ENCODE peak calls at places on chromosomes 12 and 14, in six cellular contexts. F, H, M, G, Z and P are unnamed samples.

GRCh38 chr14:103243764-103244737 is 90.0 kb upstream of the EIF5 start:
- DNase-seq in G (peak), F (no peak), Z (no peak), M (no peak), H (no peak), P (no peak)

GRCh38 chr12:95118138-95118787 is 44.8 kb upstream of the NR2C1 start:
- DNase-seq in H (no peak), F (peak), Z (no peak), M (no peak), G (peak), P (no peak)

GRCh38 chr14:94031161-94031875 is 5.2 kb downstream of the OTUB2 start:
- DNase-seq in M (no peak), G (no peak), Z (no peak), H (no peak), F (no peak), P (no peak)

GRCh38 chr12:62841841-62842240 is 93.1 kb downstream of the PPM1H start:
- DNase-seq in M (peak), G (no peak), H (no peak), Z (no peak), F (peak), P (no peak)

GRCh38 chr12:93784339-93785086 is 107.3 kb downstream of the CRADD start:
- DNase-seq in F (peak), Z (no peak), M (no peak), G (peak), H (peak), P (no peak)

GRCh38 chr14:105483300-105484068 is 3.2 kb upstream of the CRIP1 start:
- DNase-seq in G (no peak), F (no peak), M (no peak), Z (no peak), H (no peak), P (peak)

GRCh38 chr12:64653123-64653522 is 42.8 kb downstream of the RASSF3 start:
- DNase-seq in M (no peak), G (no peak), F (no peak), H (no peak), Z (no peak), P (no peak)

GRCh38 chr12:129186952-129187351 is 333.7 kb downstream of the GLT1D1 start:
- DNase-seq in Z (no peak), G (no peak), F (no peak), H (no peak), M (no peak), P (no peak)

GRCh38 chr12:92431146-92431545 is 271.6 kb upstream of the PLEKHG7 start:
- DNase-seq in M (no peak), F (no peak), G (no peak), H (no peak), Z (peak), P (no peak)

GRCh38 chr14:100383727-100384158 is 60.6 kb downstream of the SLC25A47 start:
- DNase-seq in G (peak), M (peak), Z (peak), H (peak), F (no peak), P (peak)

GRCh38 chr14:68814376-68815287 is 21.8 kb upstream of the ZFP36L1 start:
- DNase-seq in M (no peak), G (peak), F (peak), H (no peak), Z (peak), P (no peak)

DNA sequence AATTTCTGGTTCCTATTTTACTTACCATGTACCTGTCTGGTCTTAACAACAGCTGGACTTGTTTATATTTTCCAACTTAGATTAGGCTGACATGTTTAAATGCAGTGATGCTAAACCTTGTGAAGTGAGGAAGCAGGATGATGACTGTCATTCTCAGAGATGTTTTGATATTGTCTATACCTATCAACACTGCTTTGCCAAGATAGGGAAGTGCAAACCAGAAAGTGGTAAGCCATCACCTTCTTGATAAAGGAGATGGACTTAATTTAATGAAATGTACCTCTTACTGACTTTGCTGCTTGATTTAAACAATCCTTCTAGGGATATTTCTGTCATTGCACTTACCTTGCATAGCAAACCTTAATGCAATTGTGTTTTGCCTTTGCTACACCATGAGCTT is 2.2 kb downstream of the BICD1 start:
- DNase-seq in G (no peak), F (no peak), M (no peak), Z (no peak), H (no peak), P (no peak)
- H3K4me3 ChIP-seq in G (peak), F (peak), M (no peak), Z (no peak), H (peak), P (no peak)

DNA sequence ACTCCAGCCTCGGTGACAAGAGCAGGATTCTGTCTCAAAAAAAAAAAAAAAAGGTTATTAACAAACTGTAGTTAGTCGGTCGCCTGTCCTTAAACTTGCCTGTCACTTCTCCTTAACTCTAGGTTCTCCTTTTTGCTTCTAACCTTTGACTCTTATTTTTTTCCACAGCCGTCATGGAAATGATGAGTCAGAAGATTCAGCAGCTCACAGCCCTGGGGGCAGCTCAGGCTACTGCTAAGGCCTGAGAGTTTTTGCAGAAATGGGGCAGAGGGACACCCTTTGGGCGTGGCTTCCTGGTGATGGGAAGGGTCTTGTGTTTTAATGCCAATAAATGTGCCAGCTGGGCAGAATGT is 418 bp upstream of the MYG1 start:
- DNase-seq in H (peak), G (peak), F (peak), M (no peak), Z (no peak), P (no peak)
- H3K4me3 ChIP-seq in H (peak), G (peak), F (peak), M (peak), Z (peak), P (peak)

GRCh38 chr12:6944381-6945186 is 762 bp downstream of the C12orf57 start:
- DNase-seq in Z (peak), H (peak), G (peak), F (peak), M (peak), P (peak)

GRCh38 chr12:6945613-6946012 is 1.8 kb downstream of the C12orf57 start:
- DNase-seq in M (no peak), G (no peak), F (no peak), Z (peak), H (no peak), P (no peak)

GRCh38 chr12:6946920-6947374 is 3.1 kb downstream of the C12orf57 start:
- DNase-seq in H (no peak), F (no peak), M (no peak), G (no peak), Z (no peak), P (no peak)

GRCh38 chr12:6947615-6948014 is 3.5 kb upstream of the PTPN6 start:
- DNase-seq in M (no peak), Z (peak), H (no peak), G (no peak), F (no peak), P (no peak)

DNA sequence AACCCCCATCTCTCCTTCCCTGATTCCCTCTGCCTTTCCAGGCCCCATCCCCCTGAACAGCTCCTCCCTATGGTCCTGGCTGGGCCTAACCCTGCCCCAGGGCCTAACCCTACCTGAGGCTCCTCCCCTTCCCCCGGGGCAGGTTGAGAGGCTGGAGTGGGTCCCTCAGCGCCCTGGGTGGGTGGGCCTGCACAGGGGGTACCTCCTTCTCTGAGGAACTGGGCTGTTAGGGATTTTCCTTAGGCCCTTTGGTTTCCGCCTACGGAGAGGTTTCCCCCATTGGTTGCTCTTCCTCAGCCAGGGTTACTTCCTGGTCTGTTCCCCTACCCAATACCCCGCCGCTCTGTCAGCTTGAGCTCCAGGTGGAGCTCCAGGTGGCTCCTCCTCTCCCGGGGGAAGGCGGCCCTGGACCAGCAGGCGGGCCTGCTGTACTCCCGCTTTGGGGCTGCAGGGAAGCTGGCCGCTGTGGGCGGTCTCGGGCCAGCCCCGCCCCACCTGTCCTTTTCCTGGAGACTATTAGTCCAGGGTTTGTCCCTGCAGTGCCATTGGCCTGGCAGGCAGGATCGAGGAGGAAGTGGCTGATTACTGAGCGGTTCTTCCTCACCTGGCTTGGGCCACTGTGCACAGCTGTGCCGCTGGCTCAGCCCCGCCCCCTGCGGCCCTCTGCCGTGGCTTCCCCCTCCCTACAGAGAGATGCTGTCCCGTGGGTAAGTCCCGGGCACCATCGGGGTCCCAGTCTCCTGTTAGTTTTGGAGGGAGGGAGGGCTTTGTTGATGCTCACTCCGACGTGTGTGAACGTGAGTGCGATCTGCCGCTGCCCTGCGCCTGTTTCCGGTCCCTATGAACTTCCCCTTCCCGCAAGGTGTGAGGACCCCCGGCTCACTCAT is 2.5 kb downstream of the C12orf57 start:
- DNase-seq in G (no peak), M (peak), H (peak), Z (peak), F (no peak), P (peak)
- H3K4me3 ChIP-seq in G (no peak), M (peak), H (peak), Z (peak), F (no peak), P (peak)

GRCh38 chr12:53424626-53425514 is 1.2 kb downstream of the AMHR2 start:
- DNase-seq in Z (no peak), M (no peak), G (no peak), F (no peak), H (no peak), P (no peak)
- H3K4me3 ChIP-seq in Z (no peak), M (no peak), G (no peak), F (no peak), H (no peak), P (no peak)

GRCh38 chr12:124005736-124006581 is 32.9 kb downstream of the ZNF664 start:
- DNase-seq in H (no peak), Z (no peak), M (no peak), G (no peak), F (no peak), P (no peak)
- H3K4me3 ChIP-seq in H (peak), Z (no peak), M (no peak), G (no peak), F (no peak), P (no peak)

GRCh38 chr12:51430196-51430895 is 5.7 kb downstream of the SLC4A8 start:
- DNase-seq in M (peak), G (no peak), Z (no peak), F (no peak), H (no peak), P (peak)

GRCh38 chr12:51434305-51434704 is 9.7 kb downstream of the SLC4A8 start:
- DNase-seq in F (no peak), M (no peak), Z (no peak), H (no peak), G (no peak), P (no peak)

GRCh38 chr12:51424662-51425539 is at the start of gene SLC4A8:
- DNase-seq in Z (peak), H (peak), G (peak), M (peak), F (peak), P (peak)

GRCh38 chr12:51428256-51428655 is 3.6 kb downstream of the SLC4A8 start:
- DNase-seq in F (no peak), Z (no peak), H (no peak), M (no peak), G (no peak), P (no peak)

DNA sequence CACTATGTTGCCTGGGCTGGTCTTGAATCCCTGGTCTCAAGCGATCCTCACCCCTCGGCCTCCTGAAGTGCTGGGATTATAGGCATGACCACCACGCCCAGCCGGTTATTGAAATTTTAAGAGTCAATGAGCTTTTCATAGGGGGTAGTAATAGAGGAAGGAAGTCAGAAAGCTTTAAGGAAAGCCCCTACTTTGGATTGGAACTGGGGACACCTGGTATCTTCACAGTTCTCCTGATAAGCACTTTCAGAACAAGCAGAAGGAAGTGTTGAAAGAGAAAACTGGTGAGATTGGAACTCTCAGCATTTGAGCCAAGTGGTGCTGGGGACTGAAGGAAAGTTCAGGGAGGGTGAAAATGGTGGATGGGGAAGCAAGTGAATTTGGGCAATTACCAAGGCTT is 5.1 kb downstream of the SLC4A8 start:
- DNase-seq in F (no peak), M (no peak), H (no peak), Z (no peak), G (no peak), P (no peak)
- H3K4me3 ChIP-seq in F (no peak), M (no peak), H (no peak), Z (no peak), G (no peak), P (no peak)

GRCh38 chr14:44960646-44961045 is 1.1 kb downstream of the KLHL28 start:
- DNase-seq in M (no peak), F (no peak), G (no peak), Z (no peak), H (no peak), P (no peak)

GRCh38 chr14:44961151-44961729 is 507 bp downstream of the KLHL28 start:
- DNase-seq in Z (peak), G (peak), M (peak), H (peak), F (peak), P (peak)

GRCh38 chr14:44960146-44960545 is 1.6 kb downstream of the KLHL28 start:
- DNase-seq in H (no peak), M (no peak), Z (no peak), G (no peak), F (peak), P (no peak)

GRCh38 chr14:44961730-44962572 is at the start of the genes KLHL28 and TOGARAM1:
- DNase-seq in Z (peak), F (peak), G (peak), H (peak), M (peak), P (peak)

DNA sequence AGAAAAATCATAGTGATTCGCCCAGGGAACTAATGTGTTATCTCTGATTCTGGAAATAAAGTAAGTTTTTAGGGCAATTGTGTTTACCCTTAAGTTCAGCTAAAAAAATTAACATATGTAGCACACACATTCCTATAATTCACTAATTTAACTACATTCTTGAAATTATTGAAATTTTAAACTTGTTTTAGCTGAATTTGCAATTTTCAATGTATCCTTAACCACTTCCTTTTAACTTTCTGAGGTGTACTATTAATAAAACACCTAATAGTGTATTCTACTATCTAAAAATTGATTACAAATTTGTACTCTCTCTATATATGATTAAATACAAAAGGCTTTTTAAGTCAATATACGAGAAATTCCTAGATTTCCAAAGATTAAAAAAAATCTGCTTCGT is 2.2 kb downstream of the KLHL28 start:
- DNase-seq in F (no peak), H (no peak), G (no peak), Z (no peak), M (no peak), P (no peak)
- H3K4me3 ChIP-seq in F (no peak), H (peak), G (peak), Z (no peak), M (no peak), P (no peak)

GRCh38 chr12:12736759-12737676 is 19.9 kb downstream of the CDKN1B start:
- DNase-seq in G (peak), M (no peak), H (peak), Z (no peak), F (peak), P (no peak)
- H3K4me3 ChIP-seq in G (no peak), M (peak), H (peak), Z (no peak), F (no peak), P (no peak)

GRCh38 chr14:54703724-54704123 is 136.8 kb downstream of the SAMD4A start:
- DNase-seq in M (no peak), F (no peak), Z (no peak), H (no peak), G (no peak), P (no peak)
- H3K4me3 ChIP-seq in M (no peak), F (no peak), Z (no peak), H (no peak), G (no peak), P (no peak)

GRCh38 chr12:3821441-3821840 is 51.8 kb downstream of the PARP11 start:
- DNase-seq in F (no peak), Z (no peak), H (no peak), G (no peak), M (no peak), P (no peak)
- H3K4me3 ChIP-seq in F (no peak), Z (no peak), H (no peak), G (no peak), M (no peak), P (no peak)